ENCODE peak calls at places on chromosomes 6 and 20, in ten cellular contexts. X, A, B, U, S, H, N, Q, L and Y are unnamed samples.

GRCh38 chr20:9054176-9054575 is 14.7 kb upstream of the PLCB4 start:
- DNase-seq in X (peak; percentile 14), B (peak; percentile 51), N (no peak), L (no peak), A (no peak), S (no peak), Q (no peak), U (no peak), H (no peak), Y (no peak)

GRCh38 chr6:93105017-93105416 is 314.3 kb downstream of the EPHA7 start:
- DNase-seq in U (no peak), B (no peak), X (no peak), H (no peak), S (no peak), Q (no peak), N (no peak), A (peak; percentile 59), L (no peak), Y (no peak)

GRCh38 chr6:6856538-6857523 is 250.9 kb upstream of the RREB1 start:
- DNase-seq in A (peak; percentile 86), B (no peak), S (no peak), H (peak; percentile 88), N (no peak), X (peak; percentile 19), U (peak; percentile 85), L (peak; percentile 68), Q (no peak), Y (no peak)

GRCh38 chr6:129207832-129208231 is 324.9 kb downstream of the LAMA2 start:
- DNase-seq in B (no peak), Q (no peak), A (no peak), H (no peak), X (no peak), N (no peak), S (no peak), L (no peak), U (no peak), Y (no peak)

GRCh38 chr20:19995220-19995863 is 21.8 kb upstream of the NAA20 start:
- DNase-seq in A (peak; percentile 83), X (no peak), S (peak; percentile 30), H (no peak), B (no peak), U (no peak), Q (peak; percentile 37), L (no peak), N (no peak), Y (no peak)

GRCh38 chr6:104396077-104396476 is 463.6 kb downstream of the HACE1 start:
- DNase-seq in N (no peak), U (no peak), X (no peak), B (no peak), Q (no peak), S (no peak), L (no peak), A (no peak), H (no peak), Y (no peak)

GRCh38 chr20:32365560-32365959 is 7.4 kb downstream of the ASXL1 start:
- DNase-seq in L (no peak), A (no peak), N (no peak), S (no peak), U (no peak), B (no peak), Q (no peak), X (no peak), H (no peak), Y (no peak)

GRCh38 chr6:96809119-96809518 is 28.2 kb downstream of the GPR63 start:
- DNase-seq in Q (peak; percentile 41), B (no peak), L (no peak), X (peak; percentile 59), U (no peak), N (no peak), S (no peak), H (no peak), A (no peak), Y (no peak)

GRCh38 chr6:144601221-144601620 is 316.1 kb downstream of the UTRN start:
- DNase-seq in Q (no peak), A (no peak), U (no peak), S (no peak), X (no peak), B (no peak), H (no peak), N (no peak), L (no peak), Y (no peak)

GRCh38 chr6:42520786-42521607 is 42.8 kb upstream of the UBR2 start:
- DNase-seq in L (no peak), X (peak; percentile 77), Q (no peak), H (no peak), A (peak; percentile 25), N (no peak), B (no peak), U (no peak), S (no peak), Y (no peak)

GRCh38 chr6:118706702-118707101 is 55.3 kb upstream of the CEP85L start:
- DNase-seq in L (no peak), B (no peak), A (no peak), S (no peak), Q (no peak), H (no peak), X (peak; percentile 27), U (no peak), N (no peak), Y (no peak)
- H3K27ac ChIP-seq in L (peak overlapping the region; percentile 53), B (peak overlapping the region; percentile 17), A (no peak overlapping the region), S (no peak overlapping the region), Q (no peak overlapping the region), H (no peak overlapping the region), X (peak overlapping the region; percentile 95), U (no peak overlapping the region), N (no peak overlapping the region), Y (peak overlapping the region; percentile 3)

GRCh38 chr6:32115623-32116022 is 6.5 kb upstream of the TNXB start:
- DNase-seq in X (no peak), B (no peak), A (no peak), U (no peak), H (no peak), S (no peak), Q (no peak), N (no peak), L (no peak), Y (no peak)

GRCh38 chr6:32117461-32117860 is 8.3 kb upstream of the TNXB start:
- DNase-seq in N (no peak), U (no peak), X (no peak), Q (no peak), L (no peak), S (no peak), H (no peak), A (no peak), B (no peak), Y (no peak)

GRCh38 chr6:32118782-32119628 is 9.0 kb downstream of the ATF6B start:
- DNase-seq in A (peak; percentile 84), Q (peak; percentile 89), B (peak; percentile 86), S (peak; percentile 77), U (peak; percentile 96), H (peak; percentile 80), X (peak; percentile 85), L (peak; percentile 82), N (peak; percentile 72), Y (peak; percentile 70)

GRCh38 chr6:32114853-32115252 is 5.7 kb upstream of the TNXB start:
- DNase-seq in N (no peak), B (peak; percentile 89), H (no peak), A (no peak), Q (no peak), X (peak; percentile 82), S (no peak), L (no peak), U (no peak), Y (no peak)

GRCh38 chr6:32116674-32117073 is 7.5 kb upstream of the TNXB start:
- DNase-seq in Q (peak; percentile 74), H (no peak), S (no peak), X (peak; percentile 21), A (peak; percentile 59), B (no peak), N (no peak), L (no peak), U (no peak), Y (no peak)
- H3K27ac ChIP-seq in Q (no peak overlapping the region), H (no peak overlapping the region), S (no peak overlapping the region), X (no peak overlapping the region), A (no peak overlapping the region), B (no peak overlapping the region), N (no peak overlapping the region), L (peak overlapping the region; percentile 91), U (no peak overlapping the region), Y (no peak overlapping the region)

DNA sequence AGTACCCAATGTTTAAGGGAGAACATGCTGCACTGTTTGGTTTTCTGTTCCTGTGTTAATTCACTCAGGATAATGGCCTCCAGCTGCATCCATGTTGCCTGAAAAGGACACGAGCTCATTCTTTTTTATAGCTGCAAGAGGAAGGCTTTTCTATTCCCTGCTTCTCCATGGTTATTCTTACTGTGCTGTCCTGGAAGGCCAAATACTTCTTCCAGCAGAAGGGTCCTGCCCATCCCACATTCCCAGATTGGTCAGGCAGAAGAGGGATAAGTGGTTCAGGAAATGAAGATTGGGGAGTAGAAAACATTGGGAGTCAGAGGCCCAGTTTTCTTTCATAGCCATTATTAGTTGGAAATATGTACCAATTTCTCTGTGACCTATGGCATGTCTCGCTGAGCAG is 122.4 kb downstream of the TCP11 start:
- DNase-seq in L (no peak), S (no peak), N (no peak), X (no peak), H (no peak), A (no peak), U (no peak), B (no peak), Q (no peak), Y (no peak)
- H3K27ac ChIP-seq in L (peak overlapping the region; percentile 97), S (no peak overlapping the region), N (peak overlapping the region; percentile 91), X (no peak overlapping the region), H (peak overlapping the region; percentile 78), A (no peak overlapping the region), U (peak overlapping the region; percentile 90), B (no peak overlapping the region), Q (no peak overlapping the region), Y (no peak overlapping the region)

GRCh38 chr20:50597406-50597969 is 87.3 kb downstream of the PTPN1 start:
- DNase-seq in A (no peak), L (no peak), B (no peak), X (no peak), U (peak; percentile 76), H (no peak), S (no peak), N (no peak), Q (no peak), Y (no peak)

GRCh38 chr20:50595988-50596693 is 86.0 kb downstream of the PTPN1 start:
- DNase-seq in N (no peak), Q (no peak), U (peak; percentile 58), B (no peak), S (no peak), A (no peak), L (no peak), H (no peak), X (no peak), Y (no peak)

GRCh38 chr20:50598074-50598473 is 87.9 kb downstream of the PTPN1 start:
- DNase-seq in L (no peak), A (no peak), U (peak; percentile 37), H (no peak), B (no peak), Q (no peak), N (no peak), S (no peak), X (no peak), Y (no peak)

GRCh38 chr20:50595433-50595895 is 85.3 kb downstream of the PTPN1 start:
- DNase-seq in Q (no peak), U (peak; percentile 39), A (no peak), X (no peak), H (no peak), L (no peak), N (no peak), S (no peak), B (no peak), Y (no peak)

GRCh38 chr20:50596694-50597021 is 86.5 kb downstream of the PTPN1 start:
- DNase-seq in X (no peak), L (no peak), S (no peak), A (no peak), H (no peak), Q (no peak), U (peak; percentile 66), B (no peak), N (no peak), Y (no peak)
- H3K27ac ChIP-seq in X (no peak overlapping the region), L (no peak overlapping the region), S (no peak overlapping the region), A (no peak overlapping the region), H (no peak overlapping the region), Q (no peak overlapping the region), U (no peak overlapping the region), B (no peak overlapping the region), N (no peak overlapping the region), Y (no peak overlapping the region)